ENCODE peak calls at places on chromosomes 6 and 20, in nine cellular contexts. One of them, this sample, is unnamed.

GRCh38 chr6:128370072-128370471 is 150.3 kb downstream of the PTPRK start:
- DNase-seq in tibial artery: no peak
- DNase-seq in fibroblast of lung: peak
- DNase-seq in Panc1: no peak
- DNase-seq in brain microvascular endothelial cell: peak
- DNase-seq in heart right ventricle: no peak
- DNase-seq in Peyer's patch: no peak
- DNase-seq in heart left ventricle: no peak
- DNase-seq in GM12865: no peak
- DNase-seq in this sample: no peak

GRCh38 chr6:17035257-17035757 is 66.5 kb upstream of the STMND1 start:
- DNase-seq in fibroblast of lung: no peak
- DNase-seq in Peyer's patch: no peak
- DNase-seq in GM12865: no peak
- DNase-seq in heart left ventricle: no peak
- DNase-seq in heart right ventricle: no peak
- DNase-seq in brain microvascular endothelial cell: no peak
- DNase-seq in Panc1: no peak
- DNase-seq in tibial artery: no peak
- DNase-seq in this sample: no peak

GRCh38 chr20:63453029-63453523 is 19.4 kb downstream of the KCNQ2 start:
- DNase-seq in fibroblast of lung: no peak
- DNase-seq in Panc1: no peak
- DNase-seq in Peyer's patch: no peak
- DNase-seq in tibial artery: no peak
- DNase-seq in heart right ventricle: no peak
- DNase-seq in heart left ventricle: no peak
- DNase-seq in GM12865: peak
- DNase-seq in brain microvascular endothelial cell: no peak
- DNase-seq in this sample: no peak

GRCh38 chr20:4101271-4101670 is 85.9 kb upstream of the RNF24 start:
- DNase-seq in Peyer's patch: no peak
- DNase-seq in heart right ventricle: no peak
- DNase-seq in heart left ventricle: no peak
- DNase-seq in tibial artery: no peak
- DNase-seq in fibroblast of lung: no peak
- DNase-seq in GM12865: no peak
- DNase-seq in brain microvascular endothelial cell: no peak
- DNase-seq in Panc1: no peak
- DNase-seq in this sample: no peak

GRCh38 chr20:8974009-8974708 is 94.7 kb upstream of the PLCB4 start:
- DNase-seq in brain microvascular endothelial cell: no peak
- DNase-seq in fibroblast of lung: no peak
- DNase-seq in Peyer's patch: no peak
- DNase-seq in heart left ventricle: no peak
- DNase-seq in tibial artery: no peak
- DNase-seq in Panc1: no peak
- DNase-seq in heart right ventricle: no peak
- DNase-seq in GM12865: no peak
- DNase-seq in this sample: no peak

GRCh38 chr20:50415516-50416268 is 94.5 kb upstream of the PTPN1 start:
- DNase-seq in fibroblast of lung: peak
- DNase-seq in heart left ventricle: peak
- DNase-seq in Panc1: no peak
- DNase-seq in GM12865: no peak
- DNase-seq in Peyer's patch: peak
- DNase-seq in brain microvascular endothelial cell: peak
- DNase-seq in heart right ventricle: peak
- DNase-seq in tibial artery: peak
- DNase-seq in this sample: no peak

GRCh38 chr20:44745560-44746366 is at the start of gene KCNK15:
- DNase-seq in brain microvascular endothelial cell: no peak
- DNase-seq in Panc1: no peak
- DNase-seq in fibroblast of lung: peak
- DNase-seq in tibial artery: peak
- DNase-seq in Peyer's patch: no peak
- DNase-seq in GM12865: peak
- DNase-seq in heart left ventricle: peak
- DNase-seq in heart right ventricle: peak
- DNase-seq in this sample: no peak

GRCh38 chr6:4274382-4275082 is 139.2 kb upstream of the ECI2 start:
- DNase-seq in Peyer's patch: no peak
- DNase-seq in GM12865: no peak
- DNase-seq in heart right ventricle: no peak
- DNase-seq in brain microvascular endothelial cell: peak
- DNase-seq in tibial artery: no peak
- DNase-seq in Panc1: no peak
- DNase-seq in heart left ventricle: no peak
- DNase-seq in fibroblast of lung: peak
- DNase-seq in this sample: peak

GRCh38 chr6:143293526-143293925 is 157.0 kb downstream of the ADAT2 start:
- DNase-seq in GM12865: no peak
- DNase-seq in heart right ventricle: no peak
- DNase-seq in heart left ventricle: no peak
- DNase-seq in Panc1: no peak
- DNase-seq in fibroblast of lung: no peak
- DNase-seq in tibial artery: no peak
- DNase-seq in Peyer's patch: no peak
- DNase-seq in brain microvascular endothelial cell: no peak
- DNase-seq in this sample: no peak

GRCh38 chr20:62824476-62825287 is 7.8 kb downstream of the COL9A3 start:
- DNase-seq in heart right ventricle: peak
- DNase-seq in GM12865: peak
- DNase-seq in heart left ventricle: no peak
- DNase-seq in brain microvascular endothelial cell: no peak
- DNase-seq in tibial artery: no peak
- DNase-seq in Panc1: no peak
- DNase-seq in Peyer's patch: peak
- DNase-seq in fibroblast of lung: peak
- DNase-seq in this sample: no peak

GRCh38 chr6:21846541-21847451 is 253.2 kb downstream of the SOX4 start:
- DNase-seq in fibroblast of lung: peak
- DNase-seq in brain microvascular endothelial cell: no peak
- DNase-seq in tibial artery: no peak
- DNase-seq in heart left ventricle: peak
- DNase-seq in heart right ventricle: no peak
- DNase-seq in Panc1: no peak
- DNase-seq in GM12865: peak
- DNase-seq in Peyer's patch: no peak
- DNase-seq in this sample: no peak

GRCh38 chr20:31548823-31549512 is 34.7 kb downstream of the HM13 start:
- DNase-seq in tibial artery: no peak
- DNase-seq in Panc1: no peak
- DNase-seq in fibroblast of lung: no peak
- DNase-seq in Peyer's patch: no peak
- DNase-seq in GM12865: no peak
- DNase-seq in heart left ventricle: no peak
- DNase-seq in heart right ventricle: no peak
- DNase-seq in brain microvascular endothelial cell: no peak
- DNase-seq in this sample: no peak

GRCh38 chr6:145031962-145032361 is 703.4 kb downstream of the EPM2A start:
- DNase-seq in heart right ventricle: no peak
- DNase-seq in heart left ventricle: no peak
- DNase-seq in GM12865: no peak
- DNase-seq in Panc1: no peak
- DNase-seq in tibial artery: no peak
- DNase-seq in brain microvascular endothelial cell: no peak
- DNase-seq in fibroblast of lung: no peak
- DNase-seq in Peyer's patch: no peak
- DNase-seq in this sample: no peak

GRCh38 chr20:44208770-44209169 is 1.8 kb downstream of the OSER1 start:
- DNase-seq in Panc1: no peak
- DNase-seq in heart left ventricle: no peak
- DNase-seq in brain microvascular endothelial cell: no peak
- DNase-seq in heart right ventricle: no peak
- DNase-seq in tibial artery: no peak
- DNase-seq in fibroblast of lung: peak
- DNase-seq in Peyer's patch: no peak
- DNase-seq in GM12865: peak
- DNase-seq in this sample: no peak

GRCh38 chr6:79621579-79621978 is 9.6 kb upstream of the SH3BGRL2 start:
- DNase-seq in tibial artery: no peak
- DNase-seq in brain microvascular endothelial cell: no peak
- DNase-seq in heart left ventricle: no peak
- DNase-seq in Panc1: no peak
- DNase-seq in heart right ventricle: no peak
- DNase-seq in Peyer's patch: no peak
- DNase-seq in GM12865: no peak
- DNase-seq in fibroblast of lung: no peak
- DNase-seq in this sample: no peak

GRCh38 chr6:156719395-156719719 is 57.8 kb upstream of the ARID1B start:
- DNase-seq in tibial artery: no peak
- DNase-seq in heart right ventricle: no peak
- DNase-seq in heart left ventricle: no peak
- DNase-seq in GM12865: no peak
- DNase-seq in brain microvascular endothelial cell: peak
- DNase-seq in Peyer's patch: no peak
- DNase-seq in Panc1: no peak
- DNase-seq in fibroblast of lung: no peak
- DNase-seq in this sample: no peak

GRCh38 chr6:108293527-108294296 is 1.1 kb upstream of the AFG1L start:
- DNase-seq in tibial artery: no peak
- DNase-seq in Panc1: no peak
- DNase-seq in GM12865: no peak
- DNase-seq in brain microvascular endothelial cell: no peak
- DNase-seq in heart left ventricle: no peak
- DNase-seq in Peyer's patch: no peak
- DNase-seq in fibroblast of lung: no peak
- DNase-seq in heart right ventricle: no peak
- DNase-seq in this sample: no peak
- H3K4me3 ChIP-seq in tibial artery: no peak
- H3K4me3 ChIP-seq in Panc1: peak
- H3K4me3 ChIP-seq in GM12865: peak
- H3K4me3 ChIP-seq in brain microvascular endothelial cell: peak
- H3K4me3 ChIP-seq in heart left ventricle: no peak
- H3K4me3 ChIP-seq in Peyer's patch: no peak
- H3K4me3 ChIP-seq in fibroblast of lung: no peak
- H3K4me3 ChIP-seq in heart right ventricle: peak
- H3K4me3 ChIP-seq in this sample: no peak

DNA sequence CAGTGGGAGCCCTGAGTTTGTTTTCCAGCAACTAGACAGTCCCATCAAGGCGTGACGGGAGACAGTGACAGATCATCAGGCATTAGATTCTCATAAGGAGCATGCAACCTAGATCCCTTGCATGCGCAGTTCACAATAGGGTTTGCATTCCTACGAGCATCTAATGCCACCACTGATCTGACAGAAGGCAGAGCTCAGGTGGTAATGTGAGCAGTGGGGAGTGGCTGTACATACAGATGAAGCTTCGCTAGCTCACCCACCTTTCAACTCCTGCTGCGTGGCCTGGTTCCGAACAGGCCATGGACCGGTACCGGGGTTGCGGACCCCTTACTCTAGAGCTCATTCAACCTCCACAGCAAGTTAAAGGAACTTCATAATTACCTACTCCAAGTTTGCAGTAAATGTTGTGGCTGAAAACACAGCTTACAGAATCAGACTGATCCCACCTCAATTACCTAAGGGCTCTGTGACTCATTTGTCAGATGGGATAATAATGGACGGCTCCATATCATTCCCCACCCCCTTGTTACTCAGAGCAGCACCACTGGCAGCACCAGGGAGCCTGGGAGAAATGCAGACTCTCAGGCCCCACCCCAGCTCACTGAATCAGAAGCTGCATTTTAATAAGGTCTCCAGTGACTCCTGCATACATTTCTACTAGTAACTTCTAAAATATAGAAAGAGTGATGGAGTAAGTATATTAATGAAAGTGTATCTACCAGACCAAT is 15.7 kb downstream of the PXMP4 start:
- DNase-seq in GM12865: no peak
- DNase-seq in fibroblast of lung: no peak
- DNase-seq in heart right ventricle: no peak
- DNase-seq in Peyer's patch: no peak
- DNase-seq in heart left ventricle: no peak
- DNase-seq in tibial artery: no peak
- DNase-seq in Panc1: no peak
- DNase-seq in brain microvascular endothelial cell: no peak
- DNase-seq in this sample: no peak
- TF ChIP-seq CTCF in GM12865: no peak
- TF ChIP-seq CTCF in fibroblast of lung: no peak
- TF ChIP-seq CTCF in heart right ventricle: no peak
- TF ChIP-seq CTCF in Peyer's patch: no peak
- TF ChIP-seq CTCF in heart left ventricle: no peak
- TF ChIP-seq CTCF in tibial artery: no peak
- TF ChIP-seq CTCF in Panc1: no peak
- TF ChIP-seq CTCF in brain microvascular endothelial cell: no peak
- TF ChIP-seq CTCF in this sample: no peak

DNA sequence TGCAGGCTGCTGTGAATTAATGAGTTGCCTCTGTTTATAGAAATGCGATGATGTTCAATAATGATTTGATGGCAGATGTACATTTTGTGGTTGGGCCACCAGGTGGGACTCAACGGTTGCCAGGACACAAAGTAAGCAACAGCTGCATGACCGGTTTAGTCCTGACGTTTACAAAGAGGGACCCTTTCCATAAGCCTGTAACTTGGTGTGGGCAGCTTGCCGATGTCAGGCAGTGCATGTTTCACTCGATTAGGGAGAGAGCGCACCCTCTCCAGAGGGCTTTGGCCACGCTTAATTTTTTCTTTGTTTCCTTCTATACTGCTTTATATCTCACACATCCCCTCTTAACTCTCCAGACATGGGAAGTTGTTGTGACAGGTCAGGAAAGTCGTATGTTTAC is 1.4 kb downstream of the BTBD3 start:
- DNase-seq in Peyer's patch: no peak
- DNase-seq in fibroblast of lung: peak
- DNase-seq in brain microvascular endothelial cell: no peak
- DNase-seq in tibial artery: no peak
- DNase-seq in Panc1: no peak
- DNase-seq in heart right ventricle: peak
- DNase-seq in heart left ventricle: peak
- DNase-seq in GM12865: no peak
- DNase-seq in this sample: no peak
- H3K4me3 ChIP-seq in Peyer's patch: no peak
- H3K4me3 ChIP-seq in fibroblast of lung: peak
- H3K4me3 ChIP-seq in brain microvascular endothelial cell: no peak
- H3K4me3 ChIP-seq in tibial artery: peak
- H3K4me3 ChIP-seq in Panc1: no peak
- H3K4me3 ChIP-seq in heart right ventricle: peak
- H3K4me3 ChIP-seq in heart left ventricle: peak
- H3K4me3 ChIP-seq in GM12865: no peak
- H3K4me3 ChIP-seq in this sample: peak

DNA sequence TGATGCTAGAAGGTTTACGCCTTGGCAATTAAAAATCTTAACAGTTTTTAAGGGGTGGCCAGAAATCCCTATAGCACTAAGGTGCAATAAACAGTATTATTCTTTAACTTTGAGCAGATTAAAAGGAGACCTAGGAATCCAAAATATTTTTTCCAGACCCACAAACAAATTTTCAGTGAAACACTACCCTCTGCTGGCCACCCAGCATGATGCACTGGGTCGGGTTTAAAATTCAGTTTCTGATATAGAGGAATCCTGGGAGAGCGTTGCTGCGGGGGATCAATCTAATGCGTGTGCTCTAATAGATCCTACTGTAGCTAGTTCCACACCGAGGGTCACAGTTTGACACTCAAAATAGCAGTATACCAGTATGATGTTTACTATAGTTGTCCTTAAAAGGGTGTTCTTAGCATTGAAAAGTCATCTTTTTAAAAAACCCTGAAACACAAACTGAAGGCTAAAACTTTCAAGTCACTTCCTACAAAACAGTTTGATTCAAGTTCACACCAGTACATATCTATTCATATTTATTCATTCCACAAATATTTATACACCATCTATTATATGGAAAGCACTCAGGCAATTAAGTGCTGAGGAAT is 10.2 kb downstream of the UBE3D start:
- DNase-seq in Panc1: no peak
- DNase-seq in heart right ventricle: no peak
- DNase-seq in heart left ventricle: peak
- DNase-seq in brain microvascular endothelial cell: peak
- DNase-seq in GM12865: peak
- DNase-seq in tibial artery: peak
- DNase-seq in fibroblast of lung: peak
- DNase-seq in Peyer's patch: no peak
- DNase-seq in this sample: no peak
- TF ChIP-seq CTCF in Panc1: peak
- TF ChIP-seq CTCF in heart right ventricle: peak
- TF ChIP-seq CTCF in heart left ventricle: peak
- TF ChIP-seq CTCF in brain microvascular endothelial cell: peak
- TF ChIP-seq CTCF in GM12865: peak
- TF ChIP-seq CTCF in tibial artery: peak
- TF ChIP-seq CTCF in fibroblast of lung: peak
- TF ChIP-seq CTCF in Peyer's patch: peak
- TF ChIP-seq CTCF in this sample: peak